ENCODE peak calls at places on chromosomes 5 and 9, in four cellular contexts. One of them, this sample, is unnamed.
A peak's percentile ranks its signal among the peaks of the same experiment; 100 is the strongest.

GRCh38 chr5:116573279-116573616 is 1.4 kb downstream of the SEMA6A start:
- DNase-seq in PC-3: no peak
- DNase-seq in NCI-H524: no peak
- DNase-seq in immature natural killer cell: no peak
- DNase-seq in this sample: peak; percentile 40

GRCh38 chr5:88940712-88941111 is 57.7 kb upstream of the MEF2C start:
- DNase-seq in PC-3: no peak
- DNase-seq in NCI-H524: no peak
- DNase-seq in immature natural killer cell: no peak
- DNase-seq in this sample: no peak

GRCh38 chr5:68287976-68288755 is 72.6 kb downstream of the PIK3R1 start:
- DNase-seq in PC-3: peak; percentile 28
- DNase-seq in NCI-H524: peak; percentile 81
- DNase-seq in immature natural killer cell: peak; percentile 76
- DNase-seq in this sample: peak; percentile 59

GRCh38 chr5:174320051-174320450 is 274.5 kb downstream of the NSG2 start:
- DNase-seq in PC-3: no peak
- DNase-seq in NCI-H524: no peak
- DNase-seq in immature natural killer cell: no peak
- DNase-seq in this sample: no peak

GRCh38 chr9:2610985-2611384 is 10.6 kb upstream of the VLDLR start:
- DNase-seq in PC-3: no peak
- DNase-seq in NCI-H524: no peak
- DNase-seq in immature natural killer cell: no peak
- DNase-seq in this sample: no peak

GRCh38 chr9:115006660-115007059 is 76.3 kb upstream of the TNFSF8 start:
- DNase-seq in PC-3: peak; percentile 80
- DNase-seq in NCI-H524: no peak
- DNase-seq in immature natural killer cell: no peak
- DNase-seq in this sample: no peak

GRCh38 chr9:32989651-32990050 is 11.8 kb downstream of the APTX start:
- DNase-seq in PC-3: no peak
- DNase-seq in NCI-H524: no peak
- DNase-seq in immature natural killer cell: no peak
- DNase-seq in this sample: no peak

GRCh38 chr9:81227507-81228245 is 461.7 kb downstream of the TLE1 start:
- DNase-seq in PC-3: no peak
- DNase-seq in NCI-H524: no peak
- DNase-seq in immature natural killer cell: no peak
- DNase-seq in this sample: no peak

GRCh38 chr5:120873083-120873482 is 409.0 kb downstream of the PRR16 start:
- DNase-seq in PC-3: no peak
- DNase-seq in NCI-H524: no peak
- DNase-seq in immature natural killer cell: no peak
- DNase-seq in this sample: no peak

GRCh38 chr9:128764361-128764760 is 7.4 kb downstream of the ZER1 start:
- DNase-seq in PC-3: no peak
- DNase-seq in NCI-H524: peak; percentile 12
- DNase-seq in immature natural killer cell: no peak
- DNase-seq in this sample: no peak

GRCh38 chr9:7216004-7216821 is 458.4 kb downstream of the KDM4C start:
- DNase-seq in PC-3: peak; percentile 56
- DNase-seq in NCI-H524: no peak
- DNase-seq in immature natural killer cell: no peak
- DNase-seq in this sample: peak; percentile 21

GRCh38 chr9:133576591-133577462 is 32.4 kb downstream of the FAM163B start:
- DNase-seq in PC-3: no peak
- DNase-seq in NCI-H524: no peak
- DNase-seq in immature natural killer cell: no peak
- DNase-seq in this sample: no peak

GRCh38 chr5:172878585-172879433 is 44.8 kb downstream of the ERGIC1 start:
- DNase-seq in PC-3: no peak
- DNase-seq in NCI-H524: no peak
- DNase-seq in immature natural killer cell: no peak
- DNase-seq in this sample: no peak

This sample was measured in ACHN.